ENCODE peak calls at places on chromosome 3, in eight cellular contexts. One of them, this sample, is unnamed.

GRCh38 chr3:14933829-14934425 is 13.5 kb upstream of the NR2C2 start:
- DNase-seq in PC-9: no peak
- DNase-seq in WTC11: no peak
- DNase-seq in upper lobe of left lung: no peak
- DNase-seq in CD8-positive, alpha-beta T cell: no peak
- DNase-seq in IMR-90: no peak
- DNase-seq in tibial artery: no peak
- DNase-seq in foreskin fibroblast: no peak
- DNase-seq in this sample: peak

GRCh38 chr3:135103913-135104312 is 308.9 kb downstream of the EPHB1 start:
- DNase-seq in PC-9: no peak
- DNase-seq in WTC11: no peak
- DNase-seq in upper lobe of left lung: no peak
- DNase-seq in CD8-positive, alpha-beta T cell: no peak
- DNase-seq in IMR-90: no peak
- DNase-seq in tibial artery: no peak
- DNase-seq in foreskin fibroblast: no peak
- DNase-seq in this sample: no peak

GRCh38 chr3:28846948-28847527 is 433.8 kb upstream of the RBMS3 start:
- DNase-seq in PC-9: no peak
- DNase-seq in WTC11: no peak
- DNase-seq in upper lobe of left lung: no peak
- DNase-seq in CD8-positive, alpha-beta T cell: no peak
- DNase-seq in IMR-90: no peak
- DNase-seq in tibial artery: no peak
- DNase-seq in foreskin fibroblast: no peak
- DNase-seq in this sample: peak

GRCh38 chr3:112685435-112685834 is 44.5 kb upstream of the CCDC80 start:
- DNase-seq in PC-9: no peak
- DNase-seq in WTC11: no peak
- DNase-seq in upper lobe of left lung: no peak
- DNase-seq in CD8-positive, alpha-beta T cell: no peak
- DNase-seq in IMR-90: peak
- DNase-seq in tibial artery: no peak
- DNase-seq in foreskin fibroblast: peak
- DNase-seq in this sample: no peak

GRCh38 chr3:27521179-27521871 is 37.1 kb upstream of the SLC4A7 start:
- DNase-seq in PC-9: peak
- DNase-seq in WTC11: no peak
- DNase-seq in upper lobe of left lung: peak
- DNase-seq in CD8-positive, alpha-beta T cell: no peak
- DNase-seq in IMR-90: peak
- DNase-seq in tibial artery: peak
- DNase-seq in foreskin fibroblast: peak
- DNase-seq in this sample: no peak

GRCh38 chr3:153164009-153164550 is 2.1 kb downstream of the RAP2B start:
- DNase-seq in PC-9: no peak
- DNase-seq in WTC11: no peak
- DNase-seq in upper lobe of left lung: no peak
- DNase-seq in CD8-positive, alpha-beta T cell: no peak
- DNase-seq in IMR-90: no peak
- DNase-seq in tibial artery: no peak
- DNase-seq in foreskin fibroblast: no peak
- DNase-seq in this sample: no peak

GRCh38 chr3:182172534-182172933 is 460.8 kb downstream of the SOX2 start:
- DNase-seq in PC-9: no peak
- DNase-seq in WTC11: no peak
- DNase-seq in upper lobe of left lung: no peak
- DNase-seq in CD8-positive, alpha-beta T cell: no peak
- DNase-seq in IMR-90: no peak
- DNase-seq in tibial artery: no peak
- DNase-seq in foreskin fibroblast: no peak
- DNase-seq in this sample: no peak

GRCh38 chr3:81909756-81910155 is 148.3 kb upstream of the GBE1 start:
- DNase-seq in PC-9: no peak
- DNase-seq in WTC11: no peak
- DNase-seq in upper lobe of left lung: no peak
- DNase-seq in CD8-positive, alpha-beta T cell: no peak
- DNase-seq in IMR-90: no peak
- DNase-seq in tibial artery: no peak
- DNase-seq in foreskin fibroblast: no peak
- DNase-seq in this sample: no peak

GRCh38 chr3:29693863-29694262 is 413.0 kb downstream of the RBMS3 start:
- DNase-seq in PC-9: peak
- DNase-seq in WTC11: peak
- DNase-seq in upper lobe of left lung: no peak
- DNase-seq in CD8-positive, alpha-beta T cell: no peak
- DNase-seq in IMR-90: peak
- DNase-seq in tibial artery: no peak
- DNase-seq in foreskin fibroblast: peak
- DNase-seq in this sample: no peak

GRCh38 chr3:177144922-177145321 is 52.4 kb downstream of the TBL1XR1 start:
- DNase-seq in PC-9: peak
- DNase-seq in WTC11: no peak
- DNase-seq in upper lobe of left lung: no peak
- DNase-seq in CD8-positive, alpha-beta T cell: no peak
- DNase-seq in IMR-90: no peak
- DNase-seq in tibial artery: no peak
- DNase-seq in foreskin fibroblast: no peak
- DNase-seq in this sample: no peak

GRCh38 chr3:123400169-123400568 is 48.7 kb downstream of the ADCY5 start:
- DNase-seq in PC-9: no peak
- DNase-seq in WTC11: no peak
- DNase-seq in upper lobe of left lung: no peak
- DNase-seq in CD8-positive, alpha-beta T cell: no peak
- DNase-seq in IMR-90: no peak
- DNase-seq in tibial artery: no peak
- DNase-seq in foreskin fibroblast: no peak
- DNase-seq in this sample: no peak

GRCh38 chr3:182521339-182521738 is 272.0 kb upstream of the ATP11B start:
- DNase-seq in PC-9: no peak
- DNase-seq in WTC11: no peak
- DNase-seq in upper lobe of left lung: no peak
- DNase-seq in CD8-positive, alpha-beta T cell: no peak
- DNase-seq in IMR-90: no peak
- DNase-seq in tibial artery: no peak
- DNase-seq in foreskin fibroblast: no peak
- DNase-seq in this sample: no peak

GRCh38 chr3:118480101-118480860 is 554.4 kb downstream of the IGSF11 start:
- DNase-seq in PC-9: no peak
- DNase-seq in WTC11: no peak
- DNase-seq in upper lobe of left lung: no peak
- DNase-seq in CD8-positive, alpha-beta T cell: no peak
- DNase-seq in IMR-90: no peak
- DNase-seq in tibial artery: no peak
- DNase-seq in foreskin fibroblast: no peak
- DNase-seq in this sample: no peak

GRCh38 chr3:126539558-126540250 is 15.7 kb downstream of the CHST13 start:
- DNase-seq in PC-9: no peak
- DNase-seq in WTC11: peak
- DNase-seq in upper lobe of left lung: peak
- DNase-seq in CD8-positive, alpha-beta T cell: no peak
- DNase-seq in IMR-90: no peak
- DNase-seq in tibial artery: no peak
- DNase-seq in foreskin fibroblast: no peak
- DNase-seq in this sample: peak

DNA sequence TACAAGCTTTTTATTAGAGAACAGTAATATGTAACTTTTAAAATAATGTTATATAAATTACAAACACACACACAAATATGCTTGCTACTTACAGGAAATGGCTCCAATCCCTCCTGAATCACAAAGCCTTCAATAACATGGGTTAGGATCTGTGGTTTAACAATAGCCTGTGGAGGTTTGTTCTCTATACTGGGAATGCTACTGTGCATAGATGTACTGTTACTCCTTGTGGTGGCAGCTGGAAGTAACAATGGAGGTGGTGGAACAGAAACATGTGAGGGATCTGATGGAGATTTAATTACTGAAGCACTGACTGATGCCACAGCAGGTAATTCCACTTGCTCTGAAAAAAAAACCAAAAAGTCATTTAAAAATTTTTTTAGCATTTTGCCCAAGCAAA is 64.4 kb downstream of the PHC3 start:
- DNase-seq in PC-9: no peak
- DNase-seq in WTC11: no peak
- DNase-seq in upper lobe of left lung: no peak
- DNase-seq in CD8-positive, alpha-beta T cell: no peak
- DNase-seq in IMR-90: no peak
- DNase-seq in tibial artery: no peak
- DNase-seq in foreskin fibroblast: peak
- DNase-seq in this sample: no peak
- TF ChIP-seq CTCF in PC-9: peak
- TF ChIP-seq CTCF in WTC11: no peak
- TF ChIP-seq CTCF in upper lobe of left lung: no peak
- TF ChIP-seq CTCF in CD8-positive, alpha-beta T cell: no peak
- TF ChIP-seq CTCF in IMR-90: peak
- TF ChIP-seq CTCF in tibial artery: no peak
- TF ChIP-seq CTCF in foreskin fibroblast: peak
- TF ChIP-seq CTCF in this sample: peak

DNA sequence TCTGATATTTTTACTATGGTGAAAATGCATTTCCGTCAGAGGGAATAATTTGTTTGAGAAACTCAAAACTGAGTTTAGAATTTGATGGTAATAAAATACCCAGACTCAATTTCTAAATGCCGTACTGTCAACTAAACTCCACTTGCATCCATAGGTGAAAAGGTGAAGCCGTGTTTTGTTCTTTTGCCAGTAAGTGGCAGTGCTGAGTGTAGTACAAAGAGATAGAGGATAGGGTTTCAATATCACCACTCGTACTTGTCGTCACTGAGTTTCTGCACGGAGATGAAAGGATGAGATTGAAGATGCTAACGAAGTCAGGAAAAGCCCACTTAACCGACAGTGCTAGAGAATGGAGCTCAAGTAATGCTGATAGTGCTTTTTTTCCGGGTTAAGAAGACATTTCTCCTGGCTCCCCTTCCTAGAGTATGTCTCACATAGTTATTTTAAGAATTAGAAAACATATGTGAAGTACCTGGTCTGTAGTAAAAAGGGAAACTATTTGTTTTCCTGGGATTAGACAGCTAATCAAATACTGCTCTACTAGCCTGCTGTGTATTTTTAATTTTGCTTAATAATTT is 345.1 kb downstream of the IL5RA start:
- DNase-seq in PC-9: no peak
- DNase-seq in WTC11: no peak
- DNase-seq in upper lobe of left lung: no peak
- DNase-seq in CD8-positive, alpha-beta T cell: no peak
- DNase-seq in IMR-90: no peak
- DNase-seq in tibial artery: no peak
- DNase-seq in foreskin fibroblast: no peak
- DNase-seq in this sample: no peak
- TF ChIP-seq CTCF in PC-9: no peak
- TF ChIP-seq CTCF in WTC11: no peak
- TF ChIP-seq CTCF in upper lobe of left lung: no peak
- TF ChIP-seq CTCF in CD8-positive, alpha-beta T cell: no peak
- TF ChIP-seq CTCF in IMR-90: no peak
- TF ChIP-seq CTCF in tibial artery: no peak
- TF ChIP-seq CTCF in foreskin fibroblast: no peak
- TF ChIP-seq CTCF in this sample: no peak

GRCh38 chr3:63513801-63514200 is 138.7 kb upstream of the SNTN start:
- DNase-seq in PC-9: no peak
- DNase-seq in WTC11: no peak
- DNase-seq in upper lobe of left lung: no peak
- DNase-seq in CD8-positive, alpha-beta T cell: no peak
- DNase-seq in IMR-90: no peak
- DNase-seq in tibial artery: no peak
- DNase-seq in foreskin fibroblast: no peak
- DNase-seq in this sample: no peak
- TF ChIP-seq CTCF in PC-9: no peak
- TF ChIP-seq CTCF in WTC11: no peak
- TF ChIP-seq CTCF in upper lobe of left lung: no peak
- TF ChIP-seq CTCF in CD8-positive, alpha-beta T cell: no peak
- TF ChIP-seq CTCF in IMR-90: no peak
- TF ChIP-seq CTCF in tibial artery: no peak
- TF ChIP-seq CTCF in foreskin fibroblast: no peak
- TF ChIP-seq CTCF in this sample: no peak

DNA sequence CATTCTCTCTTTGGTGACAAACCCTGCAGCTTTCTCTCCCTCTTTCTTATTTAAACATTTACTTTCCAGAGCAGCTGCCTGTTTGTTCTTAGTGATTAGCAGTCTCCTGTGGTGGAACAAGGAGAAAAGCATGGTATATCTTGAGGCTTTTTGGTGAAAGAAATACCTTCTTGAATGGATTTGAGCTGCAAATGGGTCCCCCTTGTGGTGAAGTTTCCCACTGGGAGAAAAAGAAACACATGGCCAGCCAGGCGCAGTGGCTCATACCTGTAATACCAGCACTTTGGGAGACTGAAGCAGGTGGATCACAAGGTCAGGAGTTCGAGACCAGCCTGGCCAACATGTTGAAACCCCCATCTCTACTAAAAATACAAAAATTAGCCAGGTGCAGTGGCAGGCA is 48.3 kb upstream of the ACP3 start:
- DNase-seq in PC-9: no peak
- DNase-seq in WTC11: peak
- DNase-seq in upper lobe of left lung: no peak
- DNase-seq in CD8-positive, alpha-beta T cell: no peak
- DNase-seq in IMR-90: peak
- DNase-seq in tibial artery: no peak
- DNase-seq in foreskin fibroblast: peak
- DNase-seq in this sample: no peak
- TF ChIP-seq CTCF in PC-9: peak
- TF ChIP-seq CTCF in WTC11: no peak
- TF ChIP-seq CTCF in upper lobe of left lung: no peak
- TF ChIP-seq CTCF in CD8-positive, alpha-beta T cell: no peak
- TF ChIP-seq CTCF in IMR-90: peak
- TF ChIP-seq CTCF in tibial artery: no peak
- TF ChIP-seq CTCF in foreskin fibroblast: peak
- TF ChIP-seq CTCF in this sample: no peak

GRCh38 chr3:139434764-139435291 is 41.5 kb downstream of the RBP2 start:
- DNase-seq in PC-9: peak
- DNase-seq in WTC11: no peak
- DNase-seq in upper lobe of left lung: peak
- DNase-seq in CD8-positive, alpha-beta T cell: no peak
- DNase-seq in IMR-90: peak
- DNase-seq in tibial artery: peak
- DNase-seq in foreskin fibroblast: peak
- DNase-seq in this sample: peak
- TF ChIP-seq CTCF in PC-9: no peak
- TF ChIP-seq CTCF in WTC11: no peak
- TF ChIP-seq CTCF in upper lobe of left lung: peak
- TF ChIP-seq CTCF in CD8-positive, alpha-beta T cell: no peak
- TF ChIP-seq CTCF in IMR-90: no peak
- TF ChIP-seq CTCF in tibial artery: no peak
- TF ChIP-seq CTCF in foreskin fibroblast: no peak
- TF ChIP-seq CTCF in this sample: no peak